ENCODE peak calls at places on chromosomes 16 and 17, in six cellular contexts. One of them, this sample, is unnamed.

GRCh38 chr17:61519139-61519538 is 66.9 kb downstream of the TBX4 start:
- DNase-seq in HCT116: no peak
- DNase-seq in K562: no peak
- DNase-seq in WTC11: no peak
- DNase-seq in GM12878: no peak
- DNase-seq in H1: no peak
- DNase-seq in this sample: no peak

GRCh38 chr16:56401482-56401881 is 23.9 kb downstream of the AMFR start:
- DNase-seq in GM12878: no peak
- DNase-seq in HCT116: peak; percentile 12
- DNase-seq in K562: peak; percentile 21
- DNase-seq in H1: peak; percentile 51
- DNase-seq in WTC11: peak; percentile 32
- DNase-seq in this sample: peak; percentile 53

GRCh38 chr16:59385953-59386352 is 651.8 kb upstream of the GOT2 start:
- DNase-seq in H1: no peak
- DNase-seq in WTC11: no peak
- DNase-seq in HCT116: no peak
- DNase-seq in GM12878: no peak
- DNase-seq in K562: no peak
- DNase-seq in this sample: no peak

GRCh38 chr17:59634632-59635561 is 15.2 kb downstream of the CLTC start:
- DNase-seq in K562: no peak
- DNase-seq in H1: no peak
- DNase-seq in HCT116: no peak
- DNase-seq in WTC11: no peak
- DNase-seq in GM12878: no peak
- DNase-seq in this sample: no peak

GRCh38 chr16:86073103-86073625 is 174.2 kb downstream of the IRF8 start:
- DNase-seq in K562: no peak
- DNase-seq in WTC11: no peak
- DNase-seq in GM12878: no peak
- DNase-seq in HCT116: no peak
- DNase-seq in H1: no peak
- DNase-seq in this sample: no peak

GRCh38 chr16:2206780-2207433 is 1.7 kb downstream of the MLST8 start:
- DNase-seq in HCT116: no peak
- DNase-seq in H1: no peak
- DNase-seq in GM12878: no peak
- DNase-seq in K562: no peak
- DNase-seq in WTC11: no peak
- DNase-seq in this sample: no peak

GRCh38 chr17:4939554-4939803 is 367 bp downstream of the SLC25A11 start:
- DNase-seq in HCT116: no peak
- DNase-seq in GM12878: no peak
- DNase-seq in K562: no peak
- DNase-seq in H1: no peak
- DNase-seq in WTC11: no peak
- DNase-seq in this sample: no peak

GRCh38 chr17:76458580-76459490 is 5.9 kb upstream of the UBE2O start:
- DNase-seq in H1: peak; percentile 83
- DNase-seq in HCT116: peak; percentile 57
- DNase-seq in WTC11: peak; percentile 87
- DNase-seq in GM12878: no peak
- DNase-seq in K562: peak; percentile 52
- DNase-seq in this sample: peak; percentile 46

GRCh38 chr16:50597563-50598255 is 49.5 kb downstream of the NKD1 start:
- DNase-seq in HCT116: no peak
- DNase-seq in H1: no peak
- DNase-seq in K562: no peak
- DNase-seq in GM12878: no peak
- DNase-seq in WTC11: no peak
- DNase-seq in this sample: no peak

GRCh38 chr16:77271532-77272426 is 72.6 kb downstream of the SYCE1L start:
- DNase-seq in WTC11: no peak
- DNase-seq in K562: no peak
- DNase-seq in HCT116: no peak
- DNase-seq in GM12878: no peak
- DNase-seq in H1: no peak
- DNase-seq in this sample: no peak

GRCh38 chr16:1089439-1089821 is 6.6 kb downstream of the C1QTNF8 start:
- DNase-seq in GM12878: no peak
- DNase-seq in WTC11: no peak
- DNase-seq in HCT116: no peak
- DNase-seq in H1: no peak
- DNase-seq in K562: no peak
- DNase-seq in this sample: no peak

GRCh38 chr16:82758904-82759303 is 132.1 kb downstream of the CDH13 start:
- DNase-seq in K562: no peak
- DNase-seq in GM12878: no peak
- DNase-seq in HCT116: no peak
- DNase-seq in H1: no peak
- DNase-seq in WTC11: no peak
- DNase-seq in this sample: no peak

GRCh38 chr17:68381076-68381900 is 76.0 kb downstream of the WIPI1 start:
- DNase-seq in GM12878: no peak
- DNase-seq in K562: no peak
- DNase-seq in H1: no peak
- DNase-seq in WTC11: no peak
- DNase-seq in HCT116: peak; percentile 98
- DNase-seq in this sample: no peak

GRCh38 chr17:51046527-51047384 is 73.9 kb downstream of the SPAG9 start:
- DNase-seq in GM12878: no peak
- DNase-seq in K562: no peak
- DNase-seq in WTC11: peak; percentile 74
- DNase-seq in HCT116: no peak
- DNase-seq in H1: peak; percentile 75
- DNase-seq in this sample: peak; percentile 66

GRCh38 chr17:4040784-4041183 is 76.5 kb upstream of the ATP2A3 start:
- DNase-seq in K562: no peak
- DNase-seq in WTC11: no peak
- DNase-seq in HCT116: no peak
- DNase-seq in GM12878: no peak
- DNase-seq in H1: no peak
- DNase-seq in this sample: no peak

GRCh38 chr17:42361781-42362186 is 26.5 kb downstream of the STAT3 start:
- DNase-seq in K562: no peak
- DNase-seq in GM12878: no peak
- DNase-seq in WTC11: no peak
- DNase-seq in HCT116: no peak
- DNase-seq in H1: no peak
- DNase-seq in this sample: no peak

GRCh38 chr17:81825841-81826471 is 7.1 kb downstream of the MCRIP1 start:
- DNase-seq in WTC11: peak; percentile 45
- DNase-seq in GM12878: no peak
- DNase-seq in H1: no peak
- DNase-seq in K562: peak; percentile 44
- DNase-seq in HCT116: no peak
- DNase-seq in this sample: no peak

GRCh38 chr16:84775262-84775810 is 44.4 kb upstream of the CRISPLD2 start:
- DNase-seq in H1: no peak
- DNase-seq in GM12878: no peak
- DNase-seq in HCT116: no peak
- DNase-seq in K562: no peak
- DNase-seq in WTC11: no peak
- DNase-seq in this sample: no peak

GRCh38 chr17:41823141-41823524 is 10.3 kb downstream of the FKBP10 start:
- DNase-seq in HCT116: no peak
- DNase-seq in GM12878: no peak
- DNase-seq in WTC11: no peak
- DNase-seq in K562: no peak
- DNase-seq in H1: no peak
- DNase-seq in this sample: no peak

GRCh38 chr16:76639685-76640289 is 362.6 kb downstream of the CNTNAP4 start:
- DNase-seq in WTC11: peak; percentile 21
- DNase-seq in H1: peak; percentile 54
- DNase-seq in K562: no peak
- DNase-seq in HCT116: no peak
- DNase-seq in GM12878: no peak
- DNase-seq in this sample: peak; percentile 12

GRCh38 chr17:37702605-37703004 is 42.3 kb downstream of the HNF1B start:
- DNase-seq in HCT116: peak; percentile 33
- DNase-seq in WTC11: no peak
- DNase-seq in H1: no peak
- DNase-seq in GM12878: no peak
- DNase-seq in K562: no peak
- DNase-seq in this sample: no peak

GRCh38 chr16:26316683-26317464 is 625.1 kb downstream of the HS3ST4 start:
- DNase-seq in H1: peak; percentile 79
- DNase-seq in GM12878: no peak
- DNase-seq in WTC11: peak; percentile 65
- DNase-seq in K562: no peak
- DNase-seq in HCT116: no peak
- DNase-seq in this sample: no peak

DNA sequence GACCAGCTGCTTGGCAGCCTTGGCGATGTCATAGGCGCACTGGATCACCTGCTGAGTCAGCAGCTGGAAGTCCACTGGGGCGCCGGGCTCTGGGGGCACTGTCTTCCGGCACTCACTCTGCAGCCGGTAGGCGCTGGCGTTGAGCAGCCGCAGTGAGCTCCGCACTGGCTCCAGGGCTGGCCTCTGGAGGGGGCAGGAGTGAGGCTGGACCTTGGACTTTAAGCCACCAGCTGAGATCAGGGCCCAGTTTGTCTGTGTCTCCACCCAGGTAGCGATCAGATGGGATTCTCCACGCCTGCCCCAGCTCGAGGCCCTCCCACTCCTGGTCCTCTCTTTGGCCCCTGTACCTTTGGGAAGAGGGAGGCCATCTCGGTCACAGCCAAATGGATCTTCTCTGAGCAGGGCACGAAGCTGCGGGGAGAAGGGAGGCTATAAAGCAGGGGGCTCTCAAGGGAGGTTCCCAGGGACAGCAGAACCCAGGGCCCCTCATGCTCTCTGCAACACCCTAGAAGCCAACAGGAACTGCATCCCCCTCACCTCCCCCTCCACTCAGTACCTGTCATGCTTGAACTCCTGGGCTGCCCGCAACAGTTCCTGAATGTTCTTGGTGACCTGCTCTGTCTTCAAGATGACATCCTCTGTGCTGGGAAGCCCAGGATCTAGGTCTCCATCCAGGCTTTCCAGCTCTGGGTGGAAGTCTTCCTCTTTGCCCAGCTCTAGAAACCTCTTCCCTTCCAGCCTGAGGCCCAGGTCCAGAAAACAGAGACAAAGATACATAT is 6.4 kb downstream of the TP53I13 start:
- DNase-seq in K562: no peak
- DNase-seq in H1: no peak
- DNase-seq in GM12878: no peak
- DNase-seq in HCT116: no peak
- DNase-seq in WTC11: no peak
- DNase-seq in this sample: no peak
- TF ChIP-seq SP1 in K562: no peak
- TF ChIP-seq SP1 in H1: no peak
- TF ChIP-seq SP1 in GM12878: no peak
- TF ChIP-seq SP1 in HCT116: no peak
- TF ChIP-seq SP1 in WTC11: no peak
- TF ChIP-seq SP1 in this sample: no peak

GRCh38 chr17:31591924-31592323 is 200.4 kb downstream of the RAB11FIP4 start:
- DNase-seq in K562: no peak
- DNase-seq in H1: no peak
- DNase-seq in GM12878: no peak
- DNase-seq in HCT116: no peak
- DNase-seq in WTC11: no peak
- DNase-seq in this sample: no peak

GRCh38 chr17:31595076-31595475 is 203.6 kb downstream of the RAB11FIP4 start:
- DNase-seq in WTC11: no peak
- DNase-seq in HCT116: no peak
- DNase-seq in K562: no peak
- DNase-seq in GM12878: no peak
- DNase-seq in H1: no peak
- DNase-seq in this sample: no peak

GRCh38 chr17:31595666-31596381 is 204.3 kb downstream of the RAB11FIP4 start:
- DNase-seq in K562: no peak
- DNase-seq in GM12878: no peak
- DNase-seq in HCT116: no peak
- DNase-seq in H1: no peak
- DNase-seq in WTC11: no peak
- DNase-seq in this sample: no peak

GRCh38 chr17:31594416-31594815 is 202.9 kb downstream of the RAB11FIP4 start:
- DNase-seq in H1: no peak
- DNase-seq in WTC11: no peak
- DNase-seq in GM12878: no peak
- DNase-seq in K562: no peak
- DNase-seq in HCT116: no peak
- DNase-seq in this sample: no peak

GRCh38 chr17:31593806-31594205 is 202.3 kb downstream of the RAB11FIP4 start:
- DNase-seq in GM12878: no peak
- DNase-seq in K562: no peak
- DNase-seq in HCT116: no peak
- DNase-seq in WTC11: no peak
- DNase-seq in H1: no peak
- DNase-seq in this sample: no peak
- TF ChIP-seq SP1 in GM12878: no peak
- TF ChIP-seq SP1 in K562: no peak
- TF ChIP-seq SP1 in HCT116: no peak
- TF ChIP-seq SP1 in WTC11: no peak
- TF ChIP-seq SP1 in H1: no peak
- TF ChIP-seq SP1 in this sample: no peak

DNA sequence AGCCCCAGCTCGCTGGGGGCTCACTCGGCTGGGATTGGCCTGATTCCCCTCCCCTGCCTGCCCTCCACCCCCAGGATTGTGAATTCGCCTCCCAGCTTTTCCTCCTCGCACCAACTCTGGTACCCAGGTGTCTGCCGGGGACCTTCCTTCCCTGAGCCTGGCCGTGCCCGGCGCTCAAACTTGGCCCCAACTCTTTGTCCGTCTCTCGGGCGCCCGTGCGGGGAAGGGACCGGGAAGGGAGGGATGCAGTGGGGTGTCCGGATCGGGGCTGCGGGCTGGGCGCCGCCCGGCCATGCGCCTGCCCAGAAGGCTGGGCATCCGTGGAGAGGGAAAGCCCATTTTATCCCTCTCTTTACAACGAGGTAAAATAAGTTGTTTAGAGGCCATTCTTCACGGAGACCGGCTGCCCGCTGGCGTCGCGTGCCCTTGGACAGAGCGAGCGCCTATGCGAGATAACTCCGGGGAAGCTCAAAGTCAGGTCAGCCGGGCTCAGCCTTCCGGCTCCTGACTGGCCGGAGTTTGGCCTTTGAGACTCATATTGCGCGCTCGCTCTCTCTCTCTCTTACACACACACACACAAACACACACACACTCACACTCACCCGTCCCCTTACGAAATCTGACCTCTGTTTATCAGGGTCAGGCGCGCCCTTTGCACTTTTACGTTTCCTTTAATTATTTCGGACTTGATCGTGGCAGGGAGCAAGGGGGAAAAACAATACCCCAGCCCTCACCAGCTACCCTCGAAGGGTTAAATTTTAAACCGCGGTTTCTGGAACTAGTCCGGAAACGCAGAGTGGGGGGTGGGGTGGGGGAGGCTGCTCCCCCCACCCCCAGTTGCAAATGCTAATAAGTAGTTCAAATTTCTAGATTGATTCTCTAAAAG is 798 bp upstream of the MAF start:
- DNase-seq in H1: no peak
- DNase-seq in K562: no peak
- DNase-seq in WTC11: peak; percentile 35
- DNase-seq in GM12878: no peak
- DNase-seq in HCT116: no peak
- DNase-seq in this sample: no peak
- TF ChIP-seq SP1 in H1: no peak
- TF ChIP-seq SP1 in K562: no peak
- TF ChIP-seq SP1 in WTC11: no peak
- TF ChIP-seq SP1 in GM12878: no peak
- TF ChIP-seq SP1 in HCT116: no peak
- TF ChIP-seq SP1 in this sample: no peak

GRCh38 chr17:49745175-49746139 is 18.5 kb downstream of the FAM117A start:
- DNase-seq in GM12878: no peak
- DNase-seq in WTC11: no peak
- DNase-seq in H1: no peak
- DNase-seq in K562: no peak
- DNase-seq in HCT116: no peak
- DNase-seq in this sample: no peak
- TF ChIP-seq SP1 in GM12878: no peak
- TF ChIP-seq SP1 in WTC11: no peak
- TF ChIP-seq SP1 in H1: no peak
- TF ChIP-seq SP1 in K562: no peak
- TF ChIP-seq SP1 in HCT116: peak; percentile 9
- TF ChIP-seq SP1 in this sample: no peak